ENCODE peak calls at places on chromosomes 1 and 21, in five cellular contexts. Q is H1, O is WTC11, T is HepG2, W is NB4. V is an unnamed sample.

GRCh38 chr21:41932576-41933258 is 21.1 kb downstream of the C2CD2 start:
- DNase-seq in Q (no peak), O (no peak), T (peak), W (peak), V (peak)

GRCh38 chr1:48105167-48105566 is 108.0 kb upstream of the TRABD2B start:
- DNase-seq in Q (no peak), O (no peak), T (no peak), W (no peak), V (no peak)

GRCh38 chr21:38323721-38324591 is 67.2 kb downstream of the KCNJ15 start:
- DNase-seq in Q (no peak), O (no peak), T (no peak), W (peak), V (no peak)

GRCh38 chr1:186950547-186950946 is 121.8 kb downstream of the PLA2G4A start:
- DNase-seq in Q (no peak), O (no peak), T (no peak), W (no peak), V (no peak)

GRCh38 chr1:7389201-7389785 is 381.8 kb upstream of the VAMP3 start:
- DNase-seq in Q (peak), O (no peak), T (no peak), W (peak), V (peak)

GRCh38 chr21:32048353-32048752 is 175.5 kb downstream of the HUNK start:
- DNase-seq in Q (no peak), O (no peak), T (no peak), W (peak), V (no peak)

GRCh38 chr1:54488831-54489626 is 59.0 kb upstream of the ACOT11 start:
- DNase-seq in Q (peak), O (peak), T (peak), W (peak), V (peak)

GRCh38 chr1:16905856-16906702 is 10.3 kb downstream of the RNU1-2 start:
- DNase-seq in Q (no peak), O (no peak), T (no peak), W (no peak), V (no peak)

GRCh38 chr1:198280080-198280479 is 123.3 kb downstream of the NEK7 start:
- DNase-seq in Q (no peak), O (no peak), T (no peak), W (no peak), V (no peak)

GRCh38 chr1:6358757-6359567 is 34.6 kb downstream of the ACOT7 start:
- DNase-seq in Q (no peak), O (no peak), T (no peak), W (peak), V (peak)

GRCh38 chr1:54487571-54488050 is 60.4 kb upstream of the ACOT11 start:
- DNase-seq in Q (peak), O (peak), T (no peak), W (no peak), V (no peak)

GRCh38 chr1:41497631-41498030 is 13.1 kb upstream of the EDN2 start:
- DNase-seq in Q (no peak), O (no peak), T (no peak), W (no peak), V (no peak)

GRCh38 chr1:24696033-24696755 is 49.1 kb upstream of the CLIC4 start:
- DNase-seq in Q (no peak), O (no peak), T (no peak), W (no peak), V (no peak)

GRCh38 chr1:162670928-162671663 is 38.8 kb downstream of the DDR2 start:
- DNase-seq in Q (no peak), O (no peak), T (no peak), W (no peak), V (no peak)

GRCh38 chr1:3590145-3590768 is 21.1 kb downstream of the MEGF6 start:
- DNase-seq in Q (no peak), O (no peak), T (no peak), W (no peak), V (peak)

GRCh38 chr1:198174297-198174696 is 17.5 kb downstream of the NEK7 start:
- DNase-seq in Q (no peak), O (no peak), T (no peak), W (no peak), V (no peak)

GRCh38 chr1:1889090-1889750 is 1.7 kb downstream of the GNB1 start:
- DNase-seq in Q (no peak), O (no peak), T (no peak), W (no peak), V (no peak)

DNA sequence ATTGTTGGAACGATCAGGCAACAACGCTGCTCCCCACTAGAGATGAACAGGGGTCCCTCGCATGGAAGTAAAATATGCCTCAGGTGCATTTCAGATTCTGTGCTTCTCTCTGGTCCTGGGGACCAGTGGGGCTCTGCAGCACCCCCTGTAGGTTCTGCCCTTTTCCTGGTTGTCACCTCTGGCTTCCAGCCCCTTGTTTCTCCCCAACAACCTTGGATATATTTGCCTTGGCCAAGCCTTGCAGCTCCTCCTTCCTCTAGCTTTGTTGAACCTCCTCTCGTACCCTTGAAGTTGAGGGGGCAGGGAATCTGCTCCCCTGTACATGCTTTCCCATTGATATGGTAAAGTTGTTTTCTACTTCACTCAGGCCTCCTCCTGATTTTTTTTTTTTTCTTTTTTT is 5.4 kb upstream of the RGSL1 start:
- DNase-seq in Q (peak), O (peak), T (no peak), W (no peak), V (no peak)
- TF ChIP-seq CTCF in Q (no peak), O (no peak), T (no peak), W (peak), V (no peak)

GRCh38 chr1:215489771-215490566 is 77.1 kb upstream of the KCTD3 start:
- DNase-seq in Q (no peak), O (no peak), T (no peak), W (no peak), V (no peak)
- TF ChIP-seq MAX in Q (no peak), O (no peak), T (no peak), W (no peak), V (no peak)

GRCh38 chr1:226003502-226004170 is 4.5 kb upstream of the SDE2 start:
- DNase-seq in Q (no peak), O (no peak), T (no peak), W (no peak), V (no peak)
- TF ChIP-seq CTCF in Q (no peak), O (no peak), T (no peak), W (no peak), V (no peak)

DNA sequence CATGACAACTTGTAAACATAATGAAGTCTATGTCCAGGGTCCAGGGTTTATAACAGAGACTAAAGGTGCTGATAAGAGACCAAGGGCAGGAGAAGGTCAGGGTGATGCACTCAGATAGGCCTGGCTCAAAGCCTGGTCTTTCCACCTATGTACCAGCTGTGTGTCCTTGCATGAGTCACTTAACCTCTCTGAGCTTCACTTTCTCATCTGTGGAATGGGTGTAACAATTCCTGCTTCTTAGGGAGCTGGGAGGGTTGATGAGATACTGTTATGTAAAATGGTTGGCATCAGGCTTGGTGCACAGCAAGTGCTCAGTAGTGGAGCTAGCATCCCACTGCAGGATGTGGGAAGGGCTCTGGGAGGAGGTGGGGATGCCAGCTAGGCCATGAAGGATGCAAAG is 143.7 kb upstream of the CSF3R start:
- DNase-seq in Q (no peak), O (no peak), T (no peak), W (no peak), V (no peak)
- TF ChIP-seq MAX in Q (no peak), O (no peak), T (no peak), W (no peak), V (no peak)

GRCh38 chr1:174747613-174748012 is 252.1 kb upstream of the CACYBP start:
- DNase-seq in Q (no peak), O (no peak), T (no peak), W (no peak), V (no peak)
- TF ChIP-seq CTCF in Q (no peak), O (no peak), T (no peak), W (no peak), V (peak)

GRCh38 chr1:45913183-45913924 is 109.9 kb downstream of the MAST2 start:
- DNase-seq in Q (no peak), O (no peak), T (no peak), W (no peak), V (peak)
- TF ChIP-seq MAX in Q (no peak), O (no peak), T (no peak), W (no peak), V (peak)

GRCh38 chr1:51348147-51348527 is 17.8 kb upstream of the TTC39A start:
- DNase-seq in Q (no peak), O (no peak), T (no peak), W (no peak), V (no peak)
- TF ChIP-seq CTCF in Q (no peak), O (no peak), T (no peak), W (no peak), V (no peak)

V was measured in SK-N-SH.